ENCODE peak calls at places on chromosomes 12 and 14, in eight cellular contexts. T is upper lobe of left lung, W is A549, M is pancreas, Z is IMR-90, S is psoas muscle, D is thoracic aorta, R is heart left ventricle. Q is an unnamed sample.
A peak's percentile ranks its signal among the peaks of the same experiment; 100 is the strongest.

GRCh38 chr14:49106721-49107689 is 479.2 kb downstream of the RPS29 start:
- DNase-seq in W (no peak), R (no peak), T (no peak), S (no peak), D (no peak), Z (peak; percentile 47), M (no peak), Q (no peak)

GRCh38 chr12:86212970-86213369 is 43.2 kb downstream of the MGAT4C start:
- DNase-seq in D (no peak), W (no peak), M (no peak), Z (no peak), T (no peak), S (no peak), R (no peak), Q (no peak)

GRCh38 chr12:61504396-61505115 is 755.6 kb upstream of the USP15 start:
- DNase-seq in D (no peak), Z (no peak), T (no peak), M (no peak), S (no peak), R (no peak), W (no peak), Q (no peak)

GRCh38 chr12:124939428-124940142 is 25.1 kb upstream of the UBC start:
- DNase-seq in M (peak; percentile 87), R (peak; percentile 83), Z (peak; percentile 98), T (peak; percentile 83), D (peak; percentile 60), W (peak; percentile 72), S (peak; percentile 90), Q (peak; percentile 94)

GRCh38 chr12:47085815-47086252 is 6.1 kb upstream of the AMIGO2 start:
- DNase-seq in R (no peak), M (no peak), T (peak; percentile 35), Z (peak; percentile 77), D (no peak), S (no peak), W (no peak), Q (no peak)

GRCh38 chr12:61750604-61751003 is 509.6 kb upstream of the USP15 start:
- DNase-seq in M (no peak), T (no peak), W (no peak), Z (no peak), D (no peak), R (no peak), S (no peak), Q (no peak)

GRCh38 chr14:55073856-55074255 is 22.4 kb downstream of the MAPK1IP1L start:
- DNase-seq in R (no peak), D (no peak), T (no peak), S (no peak), Z (peak; percentile 81), W (no peak), M (no peak), Q (no peak)

GRCh38 chr12:4444031-4444430 is 1.6 kb downstream of the FGF6 start:
- DNase-seq in R (no peak), M (no peak), D (no peak), Z (no peak), S (no peak), W (no peak), T (no peak), Q (no peak)

GRCh38 chr14:68668028-68668427 is 124.8 kb downstream of the ZFP36L1 start:
- DNase-seq in W (no peak), S (no peak), D (no peak), Z (no peak), T (peak; percentile 12), R (no peak), M (no peak), Q (no peak)

GRCh38 chr14:96274122-96274910 is 18.3 kb downstream of the BDKRB1 start:
- DNase-seq in W (no peak), Z (peak; percentile 97), T (no peak), D (no peak), R (no peak), M (no peak), S (no peak), Q (no peak)

GRCh38 chr14:67187210-67187609 is 2.0 kb upstream of the GARIN2 start:
- DNase-seq in Z (peak; percentile 89), M (no peak), T (no peak), R (no peak), D (no peak), W (peak; percentile 72), S (no peak), Q (no peak)

GRCh38 chr12:11723993-11724392 is 74.5 kb downstream of the ETV6 start:
- DNase-seq in R (no peak), T (peak; percentile 40), Z (peak; percentile 52), S (peak; percentile 58), D (no peak), M (no peak), W (no peak), Q (no peak)

GRCh38 chr12:105330938-105331804 is 680 bp downstream of the C12orf75 start:
- DNase-seq in W (no peak), R (peak; percentile 29), D (no peak), S (peak; percentile 56), Z (no peak), T (no peak), M (peak; percentile 78), Q (peak; percentile 55)

GRCh38 chr12:105332925-105333324 is 2.4 kb downstream of the C12orf75 start:
- DNase-seq in D (no peak), W (no peak), S (no peak), T (no peak), Z (no peak), M (no peak), R (no peak), Q (no peak)

GRCh38 chr12:105329926-105330282 is 587 bp upstream of the C12orf75 start:
- DNase-seq in D (no peak), M (no peak), Z (no peak), R (no peak), T (no peak), S (no peak), W (no peak), Q (no peak)

GRCh38 chr12:105330283-105330937 is at the start of gene C12orf75:
- DNase-seq in S (peak; percentile 76), W (peak; percentile 78), Z (peak; percentile 68), D (no peak), R (peak; percentile 74), M (peak; percentile 86), T (peak; percentile 66), Q (peak; percentile 74)

DNA sequence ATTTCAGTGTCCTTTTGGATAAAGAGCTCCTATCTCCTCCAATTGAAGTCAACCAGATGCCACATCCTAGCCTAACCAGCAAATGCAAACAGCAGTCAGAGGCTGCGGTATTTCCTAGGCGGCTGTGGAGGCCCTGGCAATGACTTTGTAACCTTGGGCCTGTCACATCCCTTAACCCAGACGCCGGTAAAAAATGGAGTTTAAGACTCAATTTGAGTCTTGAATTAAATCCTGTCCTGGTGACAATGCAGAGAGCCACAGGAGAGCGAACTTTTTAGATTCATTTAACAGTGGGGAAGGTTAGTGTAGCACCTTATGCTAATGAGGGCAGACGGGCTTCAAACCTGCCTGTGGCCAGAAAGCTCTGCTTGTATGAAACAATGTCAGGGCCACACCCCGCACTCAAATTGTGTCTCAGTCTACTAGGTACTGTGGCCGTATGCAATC is 1.3 kb downstream of the C12orf75 start:
- DNase-seq in S (no peak), D (no peak), M (no peak), T (no peak), R (no peak), Z (no peak), W (no peak), Q (no peak)
- H3K4me3 ChIP-seq in S (no peak overlapping the region), D (peak overlapping the region; percentile 90), M (no peak overlapping the region), T (no peak overlapping the region), R (no peak overlapping the region), Z (peak overlapping the region; percentile 96), W (peak overlapping the region; percentile 64), Q (no peak overlapping the region)

DNA sequence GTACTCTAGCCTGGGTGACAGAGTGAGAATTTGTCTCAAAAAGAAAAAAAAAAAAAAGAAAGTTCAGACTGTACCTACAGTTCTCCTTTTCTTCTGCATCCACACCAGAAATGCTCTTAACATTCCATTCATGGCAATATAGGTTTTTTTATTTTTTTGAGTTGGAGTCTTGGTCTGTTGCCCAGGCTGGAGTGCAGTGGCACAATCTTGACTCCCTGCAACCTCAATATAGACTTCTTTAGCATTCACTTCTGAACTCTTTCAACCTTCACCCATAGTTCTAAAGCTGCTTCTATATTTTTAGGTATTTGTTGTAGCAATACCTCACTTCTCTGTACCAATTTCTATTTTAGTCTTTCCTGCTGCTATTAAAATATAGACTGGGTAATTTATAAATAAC is 1095.7 kb downstream of the FLRT2 start:
- DNase-seq in W (no peak), T (no peak), D (no peak), R (no peak), Z (peak; percentile 3), M (no peak), S (no peak), Q (no peak)
- H3K4me3 ChIP-seq in W (no peak overlapping the region), T (no peak overlapping the region), D (no peak overlapping the region), R (no peak overlapping the region), Z (no peak overlapping the region), M (no peak overlapping the region), S (no peak overlapping the region), Q (no peak overlapping the region)

GRCh38 chr12:57781801-57782200 is 786 bp upstream of the TSFM start:
- DNase-seq in W (no peak), M (no peak), R (no peak), Z (no peak), D (no peak), S (no peak), T (no peak), Q (no peak)

GRCh38 chr12:57783466-57783801 is 847 bp downstream of the TSFM start:
- DNase-seq in M (no peak), T (no peak), S (no peak), Z (no peak), R (no peak), D (no peak), W (no peak), Q (no peak)

GRCh38 chr12:57782608-57783465 is at the start of gene TSFM:
- DNase-seq in T (peak; percentile 96), W (peak; percentile 81), Z (peak; percentile 93), R (peak; percentile 97), S (peak; percentile 99), M (peak; percentile 98), D (peak; percentile 88), Q (peak; percentile 97)

GRCh38 chr12:57782243-57782607 is 362 bp upstream of the TSFM start:
- DNase-seq in R (no peak), W (no peak), S (no peak), T (no peak), Z (no peak), D (no peak), M (no peak), Q (no peak)

GRCh38 chr12:57783861-57784260 is 1.3 kb downstream of the TSFM start:
- DNase-seq in D (no peak), Z (no peak), W (no peak), T (no peak), S (no peak), R (no peak), M (no peak), Q (no peak)
- H3K4me3 ChIP-seq in D (no peak overlapping the region), Z (no peak overlapping the region), W (peak overlapping the region; percentile 83), T (no peak overlapping the region), S (peak overlapping the region; percentile 83), R (no peak overlapping the region), M (no peak overlapping the region), Q (no peak overlapping the region)

GRCh38 chr12:51482808-51483532 is 58.3 kb downstream of the SLC4A8 start:
- DNase-seq in W (no peak), D (no peak), T (no peak), R (no peak), S (no peak), M (no peak), Z (no peak), Q (no peak)
- H3K4me3 ChIP-seq in W (no peak overlapping the region), D (no peak overlapping the region), T (no peak overlapping the region), R (no peak overlapping the region), S (no peak overlapping the region), M (no peak overlapping the region), Z (no peak overlapping the region), Q (no peak overlapping the region)